ENCODE peak calls at places on chromosomes 4 and X, in five cellular contexts. O is stimulated activated CD4-positive, alpha-beta T cell treated with anti-CD3 and anti-CD28 coated beads, Interleukin-15, amount 100 ng/mL, for 1 hour; U is fibroblast of the aortic adventitia; N is tibial artery; D is stimulated activated CD8-positive, alpha-beta memory T cell treated with anti-CD3 and anti-CD28 coated beads, Interleukin-2, amount 100 ng/mL, for 48 hours. B is an unnamed sample.

GRCh38 chr4:177487977-177488376 is 45.7 kb upstream of the AGA start:
- DNase-seq in O (no peak), D (no peak), N (no peak), U (no peak), B (no peak)

GRCh38 chr4:1212546-1213335 is 36.2 kb downstream of the CTBP1 start:
- DNase-seq in D (no peak), O (no peak), U (no peak), N (no peak), B (no peak)

GRCh38 chr4:122099896-122100295 is 52.2 kb upstream of the BLTP1 start:
- DNase-seq in D (no peak), N (no peak), U (peak; percentile 43), O (no peak), B (no peak)

GRCh38 chr4:152591361-152591760 is 55.5 kb upstream of the FBXW7 start:
- DNase-seq in N (no peak), O (peak; percentile 9), D (peak; percentile 24), U (peak; percentile 18), B (no peak)

GRCh38 chrX:13169688-13170087 is 125.3 kb upstream of the FAM9C start:
- DNase-seq in N (no peak), U (no peak), O (no peak), D (no peak), B (no peak)

GRCh38 chr4:1794809-1795303 is 1.8 kb downstream of the FGFR3 start:
- DNase-seq in D (no peak), N (no peak), U (no peak), O (no peak), B (no peak)

GRCh38 chr4:96016615-96017299 is 176.9 kb downstream of the PDHA2 start:
- DNase-seq in D (no peak), O (no peak), U (peak; percentile 62), N (no peak), B (no peak)

GRCh38 chr4:47551682-47552081 is 66.6 kb downstream of the ATP10D start:
- DNase-seq in U (peak; percentile 78), N (no peak), O (no peak), D (no peak), B (no peak)

GRCh38 chr4:57865264-57865663 is 755.1 kb upstream of the IGFBP7 start:
- DNase-seq in U (no peak), O (no peak), N (no peak), D (no peak), B (no peak)

GRCh38 chr4:123340381-123340701 is 56.3 kb upstream of the SPRY1 start:
- DNase-seq in D (no peak), U (peak; percentile 89), O (no peak), N (no peak), B (no peak)

GRCh38 chrX:39307488-39307887 is 506.2 kb downstream of the MID1IP1 start:
- DNase-seq in O (no peak), D (no peak), N (no peak), U (no peak), B (no peak)

GRCh38 chr4:152858934-152859333 is 77.2 kb upstream of the FHDC1 start:
- DNase-seq in U (no peak), O (no peak), N (no peak), D (no peak), B (no peak)